ENCODE peak calls at places on chromosomes 6 and 20, in nine cellular contexts. Z, Y, H, T, I, K, A, L and S are unnamed samples.

GRCh38 chr6:82088978-82089855 is 158.3 kb downstream of the IBTK start:
- ATAC-seq in K (no peak), T (no peak), Y (no peak), A (no peak), L (no peak), I (peak), H (peak), Z (no peak), S (no peak)

GRCh38 chr20:44597516-44597915 is 15.1 kb downstream of the PKIG start:
- ATAC-seq in H (no peak), I (no peak), Z (no peak), A (no peak), T (no peak), K (no peak), L (no peak), Y (no peak), S (no peak)

GRCh38 chr20:6525447-6526303 is 241.8 kb upstream of the BMP2 start:
- ATAC-seq in T (no peak), H (no peak), Y (no peak), Z (no peak), L (no peak), I (no peak), A (no peak), K (no peak), S (no peak)

GRCh38 chr6:16758163-16758975 is 2.9 kb downstream of the ATXN1 start:
- ATAC-seq in L (no peak), H (no peak), I (no peak), T (no peak), A (no peak), Z (no peak), Y (no peak), K (no peak), S (no peak)

GRCh38 chr6:170266061-170266825 is 24.6 kb downstream of the DLL1 start:
- ATAC-seq in K (no peak), T (peak), Z (peak), A (peak), L (no peak), I (peak), H (peak), Y (no peak), S (no peak)

GRCh38 chr20:54132612-54133433 is 41.0 kb downstream of the CYP24A1 start:
- ATAC-seq in T (peak), I (peak), H (peak), A (peak), K (peak), Y (no peak), L (no peak), Z (peak), S (no peak)

GRCh38 chr20:45822863-45823262 is 4.2 kb downstream of the TNNC2 start:
- ATAC-seq in K (peak), Z (peak), H (peak), T (peak), Y (peak), A (peak), L (no peak), I (peak), S (no peak)

GRCh38 chr6:32752580-32752979 is 10.8 kb downstream of the HLA-DQB2 start:
- ATAC-seq in L (no peak), T (peak), Y (no peak), A (peak), K (no peak), H (no peak), I (no peak), Z (no peak), S (no peak)

GRCh38 chr20:17557675-17558006 is 12.2 kb upstream of the DSTN start:
- ATAC-seq in K (peak), T (peak), H (no peak), Z (peak), L (no peak), Y (no peak), I (peak), A (peak), S (no peak)